ENCODE peak calls at places on chromosomes 3 and 15, in nine cellular contexts. H is heart left ventricle, T is transverse colon, X is Peyer's patch, N is suprapubic skin, M is A549, U is stomach, D is body of pancreas, F is uterus. S is an unnamed sample.

GRCh38 chr3:169008772-169009358 is 654.6 kb downstream of the MECOM start:
- DNase-seq in F (no peak), D (no peak), H (no peak), N (no peak), T (no peak), X (no peak), M (no peak), U (no peak), S (no peak)

GRCh38 chr3:67605377-67605776 is 49.0 kb downstream of the SUCLG2 start:
- DNase-seq in H (no peak), X (no peak), N (no peak), U (no peak), M (peak; percentile 59), D (no peak), F (no peak), T (no peak), S (no peak)

GRCh38 chr15:74833376-74834107 is 7.1 kb downstream of the CPLX3 start:
- DNase-seq in T (no peak), U (no peak), F (no peak), M (no peak), H (no peak), N (no peak), X (no peak), D (no peak), S (no peak)

GRCh38 chr3:51794202-51794601 is 15.2 kb upstream of the IQCF6 start:
- DNase-seq in U (no peak), H (no peak), D (no peak), F (no peak), N (no peak), M (no peak), T (no peak), X (no peak), S (no peak)

GRCh38 chr3:184532940-184533732 is 28.4 kb upstream of the EPHB3 start:
- DNase-seq in T (no peak), N (peak; percentile 34), X (no peak), D (no peak), M (no peak), H (no peak), F (no peak), U (no peak), S (no peak)

GRCh38 chr3:35721628-35722027 is 82.3 kb downstream of the ARPP21 start:
- DNase-seq in X (no peak), U (no peak), H (no peak), N (no peak), F (no peak), M (no peak), T (no peak), D (no peak), S (no peak)

GRCh38 chr3:5294360-5294759 is 106.9 kb downstream of the EDEM1 start:
- DNase-seq in D (no peak), M (no peak), N (no peak), T (no peak), X (no peak), U (no peak), H (no peak), F (no peak), S (no peak)

GRCh38 chr3:135982404-135982761 is 16.9 kb downstream of the PPP2R3A start:
- DNase-seq in U (no peak), X (no peak), D (no peak), M (no peak), T (no peak), F (no peak), H (no peak), N (no peak), S (no peak)

GRCh38 chr3:46670891-46671427 is 22.5 kb downstream of the ALS2CL start:
- DNase-seq in T (peak; percentile 5), X (no peak), D (no peak), U (peak; percentile 16), F (peak; percentile 8), M (no peak), H (no peak), N (peak; percentile 58), S (no peak)

GRCh38 chr3:37765591-37766219 is 96.0 kb upstream of the CTDSPL start:
- DNase-seq in N (no peak), D (peak; percentile 37), U (no peak), F (peak; percentile 70), H (peak; percentile 62), M (no peak), X (no peak), T (no peak), S (no peak)

GRCh38 chr15:92383528-92384326 is 10.0 kb upstream of the ST8SIA2 start:
- DNase-seq in U (no peak), X (no peak), H (no peak), D (peak; percentile 20), F (no peak), N (no peak), M (peak; percentile 51), T (no peak), S (no peak)

GRCh38 chr3:156551746-156552145 is 3.2 kb downstream of the SSR3 start:
- DNase-seq in N (no peak), D (no peak), H (no peak), T (no peak), M (no peak), X (no peak), F (no peak), U (no peak), S (no peak)

GRCh38 chr3:186525369-186526255 is 18.6 kb downstream of the CRYGS start:
- DNase-seq in U (no peak), M (no peak), D (no peak), N (no peak), F (no peak), H (no peak), T (no peak), X (peak; percentile 35), S (no peak)

GRCh38 chr3:8457039-8457438 is 44.6 kb upstream of the LMCD1 start:
- DNase-seq in M (no peak), F (no peak), T (no peak), D (no peak), N (no peak), U (no peak), H (no peak), X (no peak), S (no peak)

GRCh38 chr3:61574854-61575253 is 13.5 kb downstream of the PTPRG start:
- DNase-seq in X (no peak), F (no peak), T (no peak), M (no peak), H (no peak), N (no peak), D (no peak), U (no peak), S (no peak)

GRCh38 chr3:41131224-41131623 is 68.1 kb upstream of the CTNNB1 start:
- DNase-seq in N (peak; percentile 47), U (no peak), D (no peak), X (no peak), F (no peak), H (no peak), T (no peak), M (no peak), S (no peak)
- TF ChIP-seq POLR2A in N (no peak), U (no peak), D (no peak), X (no peak), F (no peak), H (no peak), T (no peak), M (no peak), S (no peak)

GRCh38 chr3:157611176-157611575 is 108.0 kb upstream of the VEPH1 start:
- DNase-seq in X (no peak), T (no peak), F (no peak), U (no peak), N (no peak), D (no peak), H (no peak), M (no peak), S (no peak)

GRCh38 chr3:157605356-157605755 is 102.1 kb upstream of the VEPH1 start:
- DNase-seq in H (no peak), X (no peak), D (no peak), N (no peak), T (no peak), M (no peak), F (no peak), U (no peak), S (no peak)

GRCh38 chr3:157602424-157602823 is 99.2 kb upstream of the VEPH1 start:
- DNase-seq in T (no peak), H (no peak), U (no peak), F (no peak), X (no peak), M (no peak), D (no peak), N (no peak), S (no peak)

GRCh38 chr3:157608006-157608405 is 104.8 kb upstream of the VEPH1 start:
- DNase-seq in T (no peak), X (no peak), M (no peak), U (no peak), N (no peak), D (no peak), F (no peak), H (no peak), S (no peak)

GRCh38 chr3:157606392-157607197 is 103.4 kb upstream of the VEPH1 start:
- DNase-seq in M (peak; percentile 64), U (peak; percentile 60), X (peak; percentile 25), F (peak; percentile 20), N (no peak), D (peak; percentile 73), T (peak; percentile 45), H (peak; percentile 30), S (peak; percentile 10)
- TF ChIP-seq CTCF in M (peak; percentile 66), U (peak; percentile 35), X (peak; percentile 50), F (peak; percentile 26), N (peak; percentile 72), D (peak; percentile 70), T (peak; percentile 37), H (peak; percentile 73), S (peak; percentile 31)

GRCh38 chr3:146160964-146161724 is at the start of gene PLOD2:
- DNase-seq in H (peak; percentile 77), D (peak; percentile 88), T (peak; percentile 83), U (peak; percentile 84), X (no peak), F (peak; percentile 77), N (peak; percentile 82), M (peak; percentile 89), S (peak; percentile 42)

GRCh38 chr3:146161725-146162047 is 702 bp upstream of the PLOD2 start:
- DNase-seq in M (peak; percentile 46), U (peak; percentile 32), F (peak; percentile 74), N (no peak), T (peak; percentile 55), X (no peak), D (peak; percentile 55), H (peak; percentile 57), S (peak; percentile 60)

GRCh38 chr3:146159037-146159436 is 1.9 kb downstream of the PLOD2 start:
- DNase-seq in T (no peak), H (no peak), F (no peak), D (no peak), X (no peak), N (no peak), M (no peak), U (no peak), S (no peak)

GRCh38 chr3:146160233-146160963 is 586 bp downstream of the PLOD2 start:
- DNase-seq in H (peak; percentile 66), X (no peak), D (peak; percentile 83), N (peak; percentile 81), T (peak; percentile 66), U (peak; percentile 66), M (peak; percentile 85), F (peak; percentile 81), S (peak; percentile 74)

GRCh38 chr3:146159616-146160232 is 1.3 kb downstream of the PLOD2 start:
- DNase-seq in H (no peak), M (no peak), X (no peak), D (no peak), N (no peak), T (no peak), U (no peak), F (no peak), S (no peak)
- TF ChIP-seq POLR2A in H (no peak), M (no peak), X (no peak), D (no peak), N (no peak), T (no peak), U (no peak), F (peak; percentile 19), S (no peak)

GRCh38 chr15:67240235-67241131 is 14.0 kb downstream of the AAGAB start:
- DNase-seq in T (peak; percentile 41), M (peak; percentile 57), U (peak; percentile 43), X (no peak), N (no peak), F (no peak), H (no peak), D (peak; percentile 66), S (peak; percentile 38)
- TF ChIP-seq CTCF in T (peak; percentile 35), M (peak; percentile 66), U (no peak), X (peak; percentile 49), N (no peak), F (no peak), H (no peak), D (peak; percentile 51), S (no peak)